ENCODE peak calls at places on chromosomes 6 and 20, in nine cellular contexts. U is uterus, S is GM13976, E is Peyer's patch, G is WTC11, N is HFFc6, A is B cell, M is mucosa of descending colon, J is tibial artery. L is an unnamed sample.
A peak's percentile ranks its signal among the peaks of the same experiment; 100 is the strongest.

GRCh38 chr6:18667612-18668011 is 280.5 kb downstream of the RNF144B start:
- DNase-seq in S (no peak), U (no peak), A (no peak), E (no peak), J (no peak), G (no peak), M (no peak), N (no peak), L (no peak)

GRCh38 chr6:82030761-82031160 is 216.8 kb downstream of the IBTK start:
- DNase-seq in E (no peak), A (no peak), G (no peak), U (no peak), N (no peak), J (no peak), S (no peak), M (no peak), L (no peak)

GRCh38 chr20:17898548-17898994 is 70.0 kb downstream of the SNX5 start:
- DNase-seq in J (peak; percentile 87), A (peak; percentile 67), U (peak; percentile 80), S (peak; percentile 58), N (peak; percentile 60), E (peak; percentile 65), G (peak; percentile 72), M (no peak), L (peak; percentile 66)

GRCh38 chr6:146027586-146028249 is 1.1 kb upstream of the GRM1 start:
- DNase-seq in A (no peak), U (no peak), S (peak; percentile 10), J (no peak), N (no peak), G (peak; percentile 41), M (no peak), E (peak; percentile 25), L (no peak)

GRCh38 chr20:60054716-60055371 is 96.6 kb downstream of the CDH26 start:
- DNase-seq in E (no peak), G (no peak), S (no peak), J (no peak), U (no peak), A (no peak), M (no peak), N (no peak), L (no peak)

GRCh38 chr6:121305957-121306607 is 28.2 kb downstream of the TBC1D32 start:
- DNase-seq in M (no peak), A (no peak), N (peak; percentile 25), E (no peak), J (no peak), U (no peak), S (peak; percentile 32), G (no peak), L (peak; percentile 21)

GRCh38 chr6:257774-258173 is 34.5 kb upstream of the DUSP22 start:
- DNase-seq in S (no peak), U (no peak), A (no peak), E (no peak), J (no peak), G (no peak), N (no peak), M (no peak), L (no peak)

GRCh38 chr6:34912715-34913464 is 23.8 kb downstream of the ANKS1A start:
- DNase-seq in G (no peak), E (no peak), M (no peak), N (peak; percentile 82), U (no peak), S (peak; percentile 41), A (peak; percentile 56), J (no peak), L (peak; percentile 43)

GRCh38 chr6:71473908-71474307 is 185.3 kb downstream of the OGFRL1 start:
- DNase-seq in S (no peak), G (no peak), J (peak; percentile 89), E (no peak), U (peak; percentile 50), M (peak; percentile 47), N (peak; percentile 87), A (no peak), L (no peak)

GRCh38 chr20:50584687-50585086 is 74.5 kb downstream of the PTPN1 start:
- DNase-seq in E (no peak), N (no peak), U (no peak), M (no peak), G (no peak), S (no peak), A (no peak), J (no peak), L (no peak)

GRCh38 chr6:111417181-111417585 is 65.8 kb downstream of the REV3L start:
- DNase-seq in M (no peak), N (peak; percentile 5), S (no peak), E (no peak), A (no peak), G (no peak), U (no peak), J (no peak), L (no peak)

GRCh38 chr20:50471231-50471630 is 39.0 kb upstream of the PTPN1 start:
- DNase-seq in U (no peak), J (no peak), A (no peak), G (no peak), E (no peak), S (no peak), N (no peak), M (no peak), L (no peak)

GRCh38 chr6:1390805-1391511 is 1.6 kb downstream of the FOXF2 start:
- DNase-seq in G (peak; percentile 54), M (no peak), A (no peak), J (no peak), U (no peak), S (no peak), N (peak; percentile 54), E (no peak), L (no peak)

GRCh38 chr20:9829835-9830234 is 9.0 kb downstream of the PAK5 start:
- DNase-seq in G (peak; percentile 43), A (no peak), E (no peak), J (no peak), U (no peak), M (no peak), S (no peak), N (no peak), L (no peak)

GRCh38 chr6:111668410-111668809 is 62.7 kb upstream of the TRAF3IP2 start:
- DNase-seq in U (no peak), S (no peak), E (no peak), N (no peak), J (no peak), M (no peak), A (no peak), G (peak; percentile 29), L (no peak)

GRCh38 chr20:50049442-50050026 is 63.4 kb downstream of the UBE2V1 start:
- DNase-seq in A (peak; percentile 52), U (no peak), E (no peak), S (no peak), G (no peak), J (no peak), M (no peak), N (no peak), L (no peak)

GRCh38 chr6:101396552-101397173 is 3.2 kb downstream of the GRIK2 start:
- DNase-seq in J (no peak), S (peak; percentile 60), E (no peak), M (no peak), G (peak; percentile 78), N (peak; percentile 40), A (no peak), U (no peak), L (peak; percentile 75)

GRCh38 chr20:16927031-16927430 is 178.9 kb downstream of the OTOR start:
- DNase-seq in G (no peak), A (no peak), M (no peak), E (no peak), N (no peak), J (no peak), S (no peak), U (no peak), L (no peak)

GRCh38 chr20:24468401-24469115 is 871 bp upstream of the SYNDIG1 start:
- DNase-seq in A (no peak), M (no peak), S (no peak), J (no peak), E (no peak), U (no peak), G (no peak), N (no peak), L (no peak)

DNA sequence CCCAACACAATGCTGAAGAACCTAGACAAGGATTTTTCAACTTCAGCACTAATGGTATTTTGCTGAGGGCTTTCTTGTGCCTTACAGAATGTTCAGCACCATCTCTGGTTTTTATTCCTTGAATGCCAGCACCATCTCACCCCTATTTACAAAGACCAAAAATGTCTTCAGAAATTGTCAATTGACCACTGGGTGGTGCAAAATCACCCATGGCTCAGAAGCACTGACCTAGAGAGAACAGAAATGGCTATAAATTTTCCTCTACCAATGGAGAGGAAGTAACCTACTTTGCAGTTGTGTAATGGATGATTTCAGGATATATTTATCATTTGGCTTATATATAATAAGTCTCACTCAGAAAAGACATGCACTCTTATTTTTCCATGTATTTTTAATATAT is 431.0 kb upstream of the IRAK1BP1 start:
- DNase-seq in E (no peak), G (no peak), J (no peak), U (no peak), M (no peak), N (peak; percentile 45), A (no peak), S (no peak), L (no peak)
- TF ChIP-seq CTCF in E (no peak), G (no peak), J (no peak), U (no peak), M (no peak), N (peak; percentile 79), A (no peak), S (no peak), L (no peak)

GRCh38 chr20:56945057-56945456 is 316.0 kb downstream of the TFAP2C start:
- DNase-seq in G (no peak), A (no peak), N (no peak), U (no peak), J (no peak), S (no peak), M (no peak), E (no peak), L (no peak)
- TF ChIP-seq CTCF in G (no peak), A (no peak), N (no peak), U (no peak), J (no peak), S (no peak), M (no peak), E (no peak), L (no peak)

DNA sequence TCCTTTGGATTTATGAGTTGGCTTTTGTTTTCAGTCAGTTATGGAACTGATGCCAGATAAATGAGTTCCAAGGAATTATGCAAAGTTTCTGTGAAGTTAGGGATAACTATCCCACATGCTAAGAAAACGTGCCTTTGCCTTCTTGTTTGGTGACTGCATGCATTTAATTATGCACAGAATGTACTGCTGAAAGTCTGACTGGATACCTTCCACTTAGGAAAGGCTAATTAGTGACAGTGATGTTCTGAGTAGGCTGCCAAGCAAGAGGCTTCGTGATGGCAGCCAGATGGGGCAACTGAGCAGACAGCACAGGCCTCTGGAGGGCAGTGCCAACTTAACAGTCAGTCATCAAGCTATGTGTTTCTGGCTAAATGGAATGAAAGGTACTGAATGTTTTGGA is 289.9 kb downstream of the CD109 start:
- DNase-seq in N (peak; percentile 81), J (no peak), E (no peak), S (no peak), A (no peak), U (no peak), G (no peak), M (no peak), L (no peak)
- TF ChIP-seq CTCF in N (peak; percentile 73), J (no peak), E (no peak), S (no peak), A (no peak), U (no peak), G (no peak), M (no peak), L (no peak)

DNA sequence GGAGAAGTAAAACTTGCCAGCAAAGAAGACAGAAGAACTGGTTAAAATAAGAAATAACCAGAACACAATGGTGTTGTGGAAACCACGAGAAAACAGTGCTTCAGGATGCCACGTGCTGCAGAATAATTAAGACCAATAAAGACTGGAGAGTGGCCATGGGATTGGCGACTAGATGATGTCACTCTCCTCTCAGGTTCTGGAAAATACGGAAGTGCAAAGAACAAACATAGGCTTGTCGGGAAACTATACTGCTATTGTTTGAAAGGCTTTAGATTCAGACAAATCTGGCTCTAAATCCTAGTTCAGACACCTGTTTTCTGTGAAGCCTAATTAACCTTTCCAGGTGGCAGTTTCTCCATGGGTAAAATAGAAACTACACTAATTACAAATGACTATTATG is 138.4 kb upstream of the STXBP5 start:
- DNase-seq in S (no peak), A (no peak), N (no peak), M (no peak), U (no peak), G (no peak), E (no peak), J (no peak), L (no peak)
- TF ChIP-seq CTCF in S (no peak), A (no peak), N (no peak), M (no peak), U (no peak), G (no peak), E (no peak), J (no peak), L (no peak)